ENCODE peak calls at places on chromosomes 12 and 14, in nine cellular contexts. A is mammary epithelial cell; S is heart right ventricle; B is heart left ventricle; F is left ventricle myocardium inferior; D is breast epithelium; Q is H7; U is naive thymus-derived CD4-positive, alpha-beta T cell; T is fibroblast of lung. L is an unnamed sample.

GRCh38 chr12:44076892-44077291 is 241.0 kb downstream of the TMEM117 start:
- DNase-seq in A (peak; percentile 26), S (no peak), B (no peak), F (no peak), D (no peak), Q (no peak), U (no peak), T (no peak), L (no peak)

GRCh38 chr12:20863056-20863455 is 52.6 kb downstream of the SLCO1B3 start:
- DNase-seq in A (no peak), S (no peak), B (no peak), F (no peak), D (no peak), Q (peak; percentile 13), U (no peak), T (no peak), L (no peak)

GRCh38 chr14:23248601-23249000 is 10.9 kb downstream of the RNF212B start:
- DNase-seq in A (no peak), S (no peak), B (no peak), F (no peak), D (no peak), Q (no peak), U (no peak), T (peak; percentile 3), L (no peak)

GRCh38 chr14:53356361-53357150 is 203.4 kb upstream of the DDHD1 start:
- DNase-seq in A (peak; percentile 15), S (no peak), B (no peak), F (no peak), D (no peak), Q (peak; percentile 25), U (no peak), T (no peak), L (no peak)

GRCh38 chr12:52032431-52032796 is 18.8 kb upstream of the NR4A1 start:
- DNase-seq in A (peak; percentile 43), S (no peak), B (peak; percentile 86), F (peak; percentile 63), D (peak; percentile 73), Q (no peak), U (no peak), T (peak; percentile 77), L (peak; percentile 94)

GRCh38 chr12:91722072-91722471 is 423.6 kb downstream of the BTG1 start:
- DNase-seq in A (peak; percentile 98), S (no peak), B (no peak), F (no peak), D (no peak), Q (no peak), U (no peak), T (peak; percentile 17), L (no peak)

GRCh38 chr14:61532818-61533217 is 162.5 kb upstream of the HIF1A start:
- DNase-seq in A (no peak), S (no peak), B (no peak), F (no peak), D (no peak), Q (no peak), U (no peak), T (no peak), L (no peak)

GRCh38 chr14:39218171-39218769 is 15.4 kb upstream of the MIA2 start:
- DNase-seq in A (peak; percentile 87), S (no peak), B (no peak), F (no peak), D (no peak), Q (no peak), U (no peak), T (peak; percentile 64), L (no peak)

GRCh38 chr12:64389154-64389553 is 1.4 kb downstream of the C12orf56 start:
- DNase-seq in A (no peak), S (no peak), B (no peak), F (no peak), D (no peak), Q (no peak), U (no peak), T (no peak), L (no peak)

GRCh38 chr12:81296556-81297305 is 218.9 kb downstream of the ACSS3 start:
- DNase-seq in A (peak; percentile 17), S (no peak), B (no peak), F (no peak), D (no peak), Q (no peak), U (no peak), T (peak; percentile 90), L (no peak)

GRCh38 chr12:68291396-68292036 is 38.1 kb upstream of the IL22 start:
- DNase-seq in A (peak; percentile 73), S (no peak), B (no peak), F (no peak), D (no peak), Q (no peak), U (no peak), T (no peak), L (no peak)

GRCh38 chr12:62714409-62715075 is 220.4 kb downstream of the PPM1H start:
- DNase-seq in A (no peak), S (peak; percentile 62), B (peak; percentile 51), F (peak; percentile 63), D (no peak), Q (no peak), U (no peak), T (no peak), L (no peak)

GRCh38 chr12:15152456-15152855 is 68.8 kb downstream of the RERG start:
- DNase-seq in A (no peak), S (no peak), B (no peak), F (no peak), D (no peak), Q (no peak), U (no peak), T (no peak), L (no peak)

GRCh38 chr14:25090281-25090680 is 40.3 kb upstream of the STXBP6 start:
- DNase-seq in A (no peak), S (no peak), B (no peak), F (no peak), D (no peak), Q (no peak), U (no peak), T (peak; percentile 47), L (no peak)

GRCh38 chr14:71318097-71318459 is 410.8 kb downstream of the PCNX1 start:
- DNase-seq in A (no peak), S (no peak), B (no peak), F (no peak), D (no peak), Q (no peak), U (no peak), T (no peak), L (no peak)

GRCh38 chr14:81676395-81676794 is 142.7 kb upstream of the SEL1L start:
- DNase-seq in A (no peak), S (no peak), B (no peak), F (no peak), D (no peak), Q (no peak), U (no peak), T (no peak), L (no peak)

GRCh38 chr14:81677736-81678135 is 144.1 kb upstream of the SEL1L start:
- DNase-seq in A (no peak), S (no peak), B (no peak), F (no peak), D (no peak), Q (no peak), U (no peak), T (no peak), L (no peak)

GRCh38 chr14:81676879-81677278 is 143.2 kb upstream of the SEL1L start:
- DNase-seq in A (no peak), S (no peak), B (no peak), F (no peak), D (no peak), Q (no peak), U (no peak), T (no peak), L (no peak)

GRCh38 chr14:81681466-81681865 is 147.8 kb upstream of the SEL1L start:
- DNase-seq in A (no peak), S (no peak), B (no peak), F (no peak), D (no peak), Q (no peak), U (no peak), T (no peak), L (no peak)

DNA sequence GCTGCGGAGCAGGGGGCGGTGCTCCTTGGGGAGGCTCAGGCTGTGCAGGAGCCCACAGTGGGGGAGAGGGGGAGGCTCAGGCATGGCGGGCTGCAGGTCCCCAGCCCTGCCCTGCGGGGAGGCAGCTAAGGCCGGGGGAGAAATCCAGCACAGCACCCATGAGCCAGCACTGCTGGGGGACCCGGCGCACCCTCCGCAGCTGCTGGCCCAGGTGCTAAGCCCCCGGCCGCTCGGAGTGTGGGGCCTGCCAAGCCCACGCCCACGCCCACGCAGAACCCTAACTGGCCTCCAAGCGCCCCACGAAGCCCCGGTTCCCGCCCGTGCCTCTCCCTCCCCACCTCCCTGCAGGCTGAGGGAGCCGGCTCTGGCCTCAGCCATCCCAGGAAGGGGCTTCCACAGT is 145.6 kb upstream of the SEL1L start:
- DNase-seq in A (no peak), S (no peak), B (no peak), F (no peak), D (no peak), Q (no peak), U (no peak), T (no peak), L (no peak)
- H3K4me3 ChIP-seq in A (no peak overlapping the region), S (no peak overlapping the region), B (no peak overlapping the region), F (no peak overlapping the region), D (no peak overlapping the region), Q (no peak overlapping the region), U (no peak overlapping the region), T (no peak overlapping the region), L (no peak overlapping the region)

DNA sequence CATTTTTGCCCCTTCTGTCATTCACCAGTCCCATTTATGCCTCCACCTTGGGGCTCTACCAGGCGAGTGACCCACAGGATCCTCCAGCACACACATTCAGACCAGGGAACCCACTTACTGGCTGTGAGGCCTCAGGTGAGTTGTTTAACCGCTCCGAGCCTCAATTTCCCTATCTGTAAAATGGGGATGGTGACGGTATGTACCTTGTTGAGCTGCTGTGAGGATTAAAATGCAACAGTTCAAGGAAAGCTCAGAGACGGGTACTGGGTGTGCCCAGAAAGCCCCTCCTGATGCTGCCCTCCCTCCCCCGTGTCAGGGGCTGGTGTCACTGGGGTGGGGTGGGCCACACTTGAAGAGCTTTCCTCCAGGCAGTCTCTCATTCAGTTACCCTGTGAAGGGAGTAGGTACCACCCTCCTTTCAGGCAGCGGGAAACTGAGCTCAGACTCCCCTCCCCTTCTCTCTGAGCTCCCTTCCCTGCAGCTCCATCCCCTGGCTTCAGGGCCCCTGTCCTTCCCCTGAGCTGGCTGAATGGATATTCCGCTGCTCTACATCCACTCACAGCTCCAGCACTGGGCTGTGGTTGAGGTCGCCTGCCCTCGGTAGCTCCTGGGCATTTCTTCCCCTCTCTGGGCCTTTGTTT is 1.4 kb upstream of the SERPINA1 start:
- DNase-seq in A (no peak), S (no peak), B (no peak), F (no peak), D (no peak), Q (peak; percentile 54), U (no peak), T (no peak), L (no peak)
- H3K4me3 ChIP-seq in A (no peak overlapping the region), S (peak overlapping the region; percentile 10), B (no peak overlapping the region), F (no peak overlapping the region), D (peak overlapping the region; percentile 26), Q (no peak overlapping the region), U (no peak overlapping the region), T (no peak overlapping the region), L (no peak overlapping the region)

GRCh38 chr12:95626854-95627253 is 75.6 kb upstream of the USP44 start:
- DNase-seq in A (no peak), S (no peak), B (no peak), F (no peak), D (no peak), Q (no peak), U (no peak), T (no peak), L (no peak)
- H3K4me3 ChIP-seq in A (no peak overlapping the region), S (no peak overlapping the region), B (no peak overlapping the region), F (no peak overlapping the region), D (no peak overlapping the region), Q (no peak overlapping the region), U (no peak overlapping the region), T (no peak overlapping the region), L (no peak overlapping the region)

GRCh38 chr12:124345795-124346194 is 50.9 kb downstream of the RFLNA start:
- DNase-seq in A (no peak), S (no peak), B (no peak), F (no peak), D (no peak), Q (no peak), U (no peak), T (no peak), L (no peak)
- H3K4me3 ChIP-seq in A (no peak overlapping the region), S (no peak overlapping the region), B (no peak overlapping the region), F (no peak overlapping the region), D (no peak overlapping the region), Q (no peak overlapping the region), U (no peak overlapping the region), T (no peak overlapping the region), L (no peak overlapping the region)